ENCODE peak calls at places on chromosomes 2 and 18, in seven cellular contexts. P is pancreas, I is prostate gland, V is type B pancreatic cell, Q is left lung, F is cardiac muscle cell, R is HepG2. M is an unnamed sample.

GRCh38 chr2:135667045-135667444 is 74.6 kb upstream of the UBXN4 start:
- DNase-seq in P (no peak), R (no peak), V (no peak), F (no peak), Q (no peak), I (no peak), M (no peak)

GRCh38 chr2:135256531-135257258 is 204.6 kb downstream of the RAB3GAP1 start:
- DNase-seq in V (no peak), Q (no peak), R (no peak), P (no peak), I (no peak), F (no peak), M (no peak)

GRCh38 chr18:11512096-11513030 is 97.0 kb upstream of the SLC35G4 start:
- DNase-seq in I (no peak), Q (no peak), F (peak; percentile 24), R (peak; percentile 68), V (no peak), P (no peak), M (no peak)

GRCh38 chr2:180679693-180680092 is 300.7 kb upstream of the UBE2E3 start:
- DNase-seq in P (no peak), V (no peak), Q (no peak), R (no peak), F (peak; percentile 23), I (peak; percentile 25), M (no peak)

GRCh38 chr18:59056706-59057492 is 82.8 kb upstream of the SEC11C start:
- DNase-seq in V (peak; percentile 81), Q (no peak), R (peak; percentile 36), I (no peak), P (no peak), F (peak; percentile 75), M (peak; percentile 72)

GRCh38 chr2:218003994-218004419 is 1.2 kb upstream of the TNS1 start:
- DNase-seq in Q (no peak), P (peak; percentile 75), V (no peak), I (peak; percentile 42), R (no peak), F (peak; percentile 97), M (no peak)

GRCh38 chr2:213818436-213818835 is 534.2 kb downstream of the SPAG16 start:
- DNase-seq in V (no peak), P (no peak), R (no peak), Q (no peak), I (no peak), F (no peak), M (no peak)

GRCh38 chr2:54722641-54723299 is 692 bp upstream of the EML6 start:
- DNase-seq in V (no peak), Q (no peak), R (no peak), I (no peak), P (no peak), F (peak; percentile 72), M (no peak)

GRCh38 chr2:138846216-138846821 is 66.1 kb upstream of the NXPH2 start:
- DNase-seq in F (peak; percentile 42), I (no peak), V (no peak), Q (no peak), P (no peak), R (peak; percentile 34), M (no peak)

GRCh38 chr2:221911890-221912289 is 339.8 kb upstream of the EPHA4 start:
- DNase-seq in Q (no peak), V (no peak), P (no peak), I (no peak), F (no peak), R (no peak), M (no peak)

GRCh38 chr2:216880509-216881184 is 20.8 kb upstream of the TNP1 start:
- DNase-seq in F (peak; percentile 9), Q (peak; percentile 41), I (no peak), P (no peak), R (no peak), V (no peak), M (no peak)

GRCh38 chr18:25669741-25670140 is 317.8 kb upstream of the ZNF521 start:
- DNase-seq in R (no peak), V (no peak), I (no peak), Q (no peak), P (no peak), F (no peak), M (no peak)

GRCh38 chr18:48771641-48772380 is 179.0 kb downstream of the SMAD7 start:
- DNase-seq in R (no peak), P (peak; percentile 70), I (peak; percentile 43), Q (no peak), V (no peak), F (no peak), M (no peak)

GRCh38 chr2:202084265-202084664 is 11.2 kb downstream of the KIAA2012 start:
- DNase-seq in Q (no peak), I (no peak), V (no peak), R (no peak), P (no peak), F (no peak), M (no peak)

GRCh38 chr2:38173690-38174089 is 97.7 kb upstream of the CYP1B1 start:
- DNase-seq in V (no peak), R (no peak), P (no peak), F (no peak), Q (no peak), I (no peak), M (no peak)

GRCh38 chr2:112143150-112143549 is 5.0 kb downstream of the FBLN7 start:
- DNase-seq in Q (no peak), I (no peak), V (no peak), F (no peak), P (no peak), R (no peak), M (no peak)

GRCh38 chr18:45662468-45662867 is 47.2 kb downstream of the SLC14A2 start:
- DNase-seq in R (no peak), P (no peak), I (no peak), Q (no peak), F (peak; percentile 22), V (no peak), M (no peak)

GRCh38 chr2:207731138-207731537 is 19.7 kb downstream of the CCNYL1 start:
- DNase-seq in I (no peak), V (no peak), P (no peak), R (no peak), Q (no peak), F (no peak), M (no peak)

GRCh38 chr2:95698166-95698565 is 106.4 kb downstream of the TRIM43 start:
- DNase-seq in Q (no peak), F (no peak), P (no peak), R (no peak), V (no peak), I (no peak), M (no peak)

GRCh38 chr18:53426656-53427055 is 797.8 kb downstream of the MBD2 start:
- DNase-seq in R (no peak), Q (no peak), I (no peak), V (no peak), F (no peak), P (no peak), M (no peak)

GRCh38 chr2:6826081-6826913 is 39.4 kb downstream of the CMPK2 start:
- DNase-seq in Q (no peak), I (peak; percentile 11), R (peak; percentile 32), P (no peak), V (no peak), F (peak; percentile 75), M (no peak)

GRCh38 chr2:44939074-44940052 is 2.1 kb upstream of the SIX3 start:
- DNase-seq in R (no peak), P (no peak), F (no peak), V (no peak), Q (no peak), I (no peak), M (no peak)

DNA sequence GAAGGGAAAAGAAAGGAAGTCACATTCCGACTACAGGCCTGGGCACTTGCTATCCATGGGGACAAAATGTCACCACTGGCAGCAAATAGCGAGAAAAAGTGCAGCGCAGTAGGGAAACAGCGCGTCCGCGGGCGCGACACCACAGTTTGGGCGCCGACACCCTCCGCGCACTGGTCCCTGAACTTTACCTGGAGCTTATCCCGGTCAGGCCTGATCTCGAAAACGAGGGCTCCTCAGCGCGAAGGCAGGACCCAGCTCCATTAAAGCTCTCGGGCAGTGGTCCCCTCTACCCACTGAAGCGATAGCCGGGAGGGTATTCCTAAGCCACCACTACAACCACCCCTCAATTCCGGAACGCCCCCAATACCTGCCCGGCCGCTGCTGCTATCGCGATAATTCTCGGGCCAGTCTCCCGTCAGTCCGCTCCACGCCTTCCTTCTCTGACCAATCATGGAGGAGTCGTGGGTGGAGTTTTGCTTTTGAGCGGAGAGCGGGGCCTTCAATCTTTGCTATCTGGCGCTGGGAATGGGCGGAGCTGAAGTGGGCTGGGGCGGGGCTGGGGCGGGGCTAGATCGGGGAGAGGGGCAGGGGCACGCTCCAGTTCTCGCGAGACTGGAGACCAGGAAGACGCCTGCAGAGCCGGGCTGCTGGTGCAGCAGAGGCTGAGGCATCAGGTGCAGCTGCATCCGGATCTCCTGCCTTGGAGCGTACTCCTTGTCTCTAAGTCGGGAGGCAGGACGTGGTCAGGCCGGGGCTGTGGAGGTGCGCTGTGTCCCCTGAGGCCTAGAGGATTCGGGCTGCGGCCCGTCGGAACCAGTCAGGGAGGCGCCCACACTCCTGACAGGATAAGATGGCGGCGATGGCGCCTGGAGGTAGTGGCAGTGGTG is at the start of the genes PIGN and RELCH:
- DNase-seq in R (peak; percentile 98), I (peak; percentile 99), V (peak; percentile 93), Q (peak; percentile 94), F (peak; percentile 99), P (peak; percentile 95), M (peak; percentile 73)
- TF ChIP-seq CTCF in R (peak; percentile 2), I (no peak), V (no peak), Q (no peak), F (no peak), P (no peak), M (no peak)

GRCh38 chr2:103959174-103960125 is 894.5 kb upstream of the POU3F3 start:
- DNase-seq in I (no peak), R (peak; percentile 47), Q (peak; percentile 9), P (no peak), F (peak; percentile 0), V (no peak), M (no peak)
- TF ChIP-seq CTCF in I (no peak), R (peak; percentile 77), Q (no peak), P (no peak), F (no peak), V (peak; percentile 89), M (peak; percentile 18)

GRCh38 chr2:239267411-239267941 is 133.3 kb downstream of the HDAC4 start:
- DNase-seq in Q (no peak), P (no peak), R (no peak), V (peak; percentile 60), I (peak; percentile 34), F (peak; percentile 91), M (peak; percentile 75)
- TF ChIP-seq CTCF in Q (no peak), P (no peak), R (peak; percentile 42), V (peak; percentile 28), I (no peak), F (peak; percentile 41), M (no peak)

GRCh38 chr2:239396881-239397681 is 3.7 kb downstream of the HDAC4 start:
- DNase-seq in V (no peak), I (peak; percentile 94), Q (no peak), F (no peak), P (peak; percentile 60), R (no peak), M (no peak)
- TF ChIP-seq CTCF in V (no peak), I (peak; percentile 40), Q (no peak), F (no peak), P (no peak), R (peak; percentile 85), M (no peak)

M was measured in activated B cell treated with CpG ODN at 0.5 μM for 24 hours.